ENCODE peak calls at places on chromosomes 1 and 21, in nine cellular contexts. One of them, this sample, is unnamed.
A peak's percentile ranks its signal among the peaks of the same experiment; 100 is the strongest.

GRCh38 chr1:59236949-59237545 is 59.8 kb upstream of the FGGY start:
- DNase-seq in glutamatergic neuron: no peak
- DNase-seq in RWPE1: no peak
- DNase-seq in neural progenitor cell: no peak
- DNase-seq in vagina: no peak
- DNase-seq in WTC11: no peak
- DNase-seq in MM.1S: no peak
- DNase-seq in fibroblast of the aortic adventitia: no peak
- DNase-seq in astrocyte of the spinal cord: no peak
- DNase-seq in this sample: no peak

GRCh38 chr1:75316230-75316629 is 182.0 kb downstream of the LHX8 start:
- DNase-seq in neural progenitor cell: no peak
- DNase-seq in glutamatergic neuron: no peak
- DNase-seq in MM.1S: no peak
- DNase-seq in vagina: no peak
- DNase-seq in RWPE1: no peak
- DNase-seq in WTC11: no peak
- DNase-seq in astrocyte of the spinal cord: no peak
- DNase-seq in fibroblast of the aortic adventitia: no peak
- DNase-seq in this sample: no peak

GRCh38 chr1:58932820-58933598 is 149.2 kb upstream of the JUN start:
- DNase-seq in astrocyte of the spinal cord: peak; percentile 74
- DNase-seq in WTC11: no peak
- DNase-seq in fibroblast of the aortic adventitia: peak; percentile 88
- DNase-seq in neural progenitor cell: no peak
- DNase-seq in RWPE1: peak; percentile 90
- DNase-seq in vagina: peak; percentile 87
- DNase-seq in glutamatergic neuron: no peak
- DNase-seq in MM.1S: no peak
- DNase-seq in this sample: no peak

GRCh38 chr1:234173968-234174367 is 199.3 kb upstream of the COA6 start:
- DNase-seq in WTC11: no peak
- DNase-seq in glutamatergic neuron: no peak
- DNase-seq in fibroblast of the aortic adventitia: no peak
- DNase-seq in neural progenitor cell: no peak
- DNase-seq in astrocyte of the spinal cord: no peak
- DNase-seq in MM.1S: no peak
- DNase-seq in RWPE1: no peak
- DNase-seq in vagina: no peak
- DNase-seq in this sample: no peak

GRCh38 chr1:201396859-201397464 is 2.2 kb downstream of the LAD1 start:
- DNase-seq in fibroblast of the aortic adventitia: no peak
- DNase-seq in WTC11: no peak
- DNase-seq in RWPE1: peak; percentile 93
- DNase-seq in MM.1S: no peak
- DNase-seq in neural progenitor cell: no peak
- DNase-seq in vagina: no peak
- DNase-seq in astrocyte of the spinal cord: no peak
- DNase-seq in glutamatergic neuron: no peak
- DNase-seq in this sample: no peak

GRCh38 chr1:46413596-46413985 is 19.5 kb downstream of the FAAH start:
- DNase-seq in glutamatergic neuron: peak; percentile 65
- DNase-seq in RWPE1: no peak
- DNase-seq in vagina: no peak
- DNase-seq in astrocyte of the spinal cord: no peak
- DNase-seq in neural progenitor cell: peak; percentile 40
- DNase-seq in WTC11: peak; percentile 71
- DNase-seq in MM.1S: no peak
- DNase-seq in fibroblast of the aortic adventitia: no peak
- DNase-seq in this sample: peak; percentile 50

GRCh38 chr1:1308756-1309524 is 543 bp downstream of the PUSL1 start:
- DNase-seq in neural progenitor cell: peak; percentile 42
- DNase-seq in WTC11: no peak
- DNase-seq in vagina: no peak
- DNase-seq in astrocyte of the spinal cord: no peak
- DNase-seq in MM.1S: peak; percentile 35
- DNase-seq in glutamatergic neuron: no peak
- DNase-seq in fibroblast of the aortic adventitia: no peak
- DNase-seq in RWPE1: no peak
- DNase-seq in this sample: peak; percentile 49

GRCh38 chr1:116861137-116861536 is 48.6 kb upstream of the PTGFRN start:
- DNase-seq in WTC11: no peak
- DNase-seq in fibroblast of the aortic adventitia: no peak
- DNase-seq in neural progenitor cell: no peak
- DNase-seq in vagina: no peak
- DNase-seq in RWPE1: no peak
- DNase-seq in glutamatergic neuron: no peak
- DNase-seq in astrocyte of the spinal cord: no peak
- DNase-seq in MM.1S: no peak
- DNase-seq in this sample: no peak

GRCh38 chr1:230342019-230342418 is 84.1 kb downstream of the PGBD5 start:
- DNase-seq in neural progenitor cell: no peak
- DNase-seq in WTC11: no peak
- DNase-seq in glutamatergic neuron: no peak
- DNase-seq in RWPE1: no peak
- DNase-seq in astrocyte of the spinal cord: no peak
- DNase-seq in MM.1S: no peak
- DNase-seq in fibroblast of the aortic adventitia: no peak
- DNase-seq in vagina: no peak
- DNase-seq in this sample: no peak

GRCh38 chr1:37038079-37038702 is 3.9 kb upstream of the GRIK3 start:
- DNase-seq in fibroblast of the aortic adventitia: no peak
- DNase-seq in WTC11: peak; percentile 38
- DNase-seq in glutamatergic neuron: peak; percentile 36
- DNase-seq in MM.1S: no peak
- DNase-seq in neural progenitor cell: peak; percentile 86
- DNase-seq in vagina: no peak
- DNase-seq in RWPE1: peak; percentile 27
- DNase-seq in astrocyte of the spinal cord: no peak
- DNase-seq in this sample: peak; percentile 75

GRCh38 chr1:41526956-41527561 is 42.6 kb upstream of the EDN2 start:
- DNase-seq in fibroblast of the aortic adventitia: no peak
- DNase-seq in vagina: no peak
- DNase-seq in RWPE1: no peak
- DNase-seq in MM.1S: no peak
- DNase-seq in glutamatergic neuron: no peak
- DNase-seq in WTC11: no peak
- DNase-seq in astrocyte of the spinal cord: no peak
- DNase-seq in neural progenitor cell: no peak
- DNase-seq in this sample: no peak

GRCh38 chr1:233025156-233025555 is 74.7 kb downstream of the NTPCR start:
- DNase-seq in RWPE1: peak; percentile 13
- DNase-seq in glutamatergic neuron: peak; percentile 60
- DNase-seq in WTC11: peak; percentile 71
- DNase-seq in MM.1S: no peak
- DNase-seq in vagina: no peak
- DNase-seq in astrocyte of the spinal cord: peak; percentile 23
- DNase-seq in fibroblast of the aortic adventitia: no peak
- DNase-seq in neural progenitor cell: peak; percentile 64
- DNase-seq in this sample: peak; percentile 52

GRCh38 chr1:116538527-116538926 is 32.3 kb downstream of the CD58 start:
- DNase-seq in RWPE1: peak; percentile 65
- DNase-seq in neural progenitor cell: no peak
- DNase-seq in fibroblast of the aortic adventitia: peak; percentile 21
- DNase-seq in MM.1S: no peak
- DNase-seq in glutamatergic neuron: no peak
- DNase-seq in astrocyte of the spinal cord: peak; percentile 35
- DNase-seq in vagina: no peak
- DNase-seq in WTC11: no peak
- DNase-seq in this sample: no peak

GRCh38 chr1:220732621-220733020 is 15.5 kb upstream of the MTARC2 start:
- DNase-seq in fibroblast of the aortic adventitia: no peak
- DNase-seq in MM.1S: no peak
- DNase-seq in glutamatergic neuron: no peak
- DNase-seq in astrocyte of the spinal cord: no peak
- DNase-seq in neural progenitor cell: no peak
- DNase-seq in vagina: no peak
- DNase-seq in WTC11: no peak
- DNase-seq in RWPE1: no peak
- DNase-seq in this sample: no peak

GRCh38 chr1:93988634-93989350 is 79.6 kb upstream of the GCLM start:
- DNase-seq in glutamatergic neuron: no peak
- DNase-seq in MM.1S: peak; percentile 21
- DNase-seq in RWPE1: peak; percentile 82
- DNase-seq in fibroblast of the aortic adventitia: peak; percentile 97
- DNase-seq in WTC11: no peak
- DNase-seq in astrocyte of the spinal cord: peak; percentile 87
- DNase-seq in neural progenitor cell: no peak
- DNase-seq in vagina: peak; percentile 44
- DNase-seq in this sample: no peak

GRCh38 chr1:113903496-113904291 is 905 bp downstream of the AP4B1 start:
- DNase-seq in vagina: no peak
- DNase-seq in WTC11: no peak
- DNase-seq in neural progenitor cell: no peak
- DNase-seq in fibroblast of the aortic adventitia: peak; percentile 24
- DNase-seq in RWPE1: no peak
- DNase-seq in astrocyte of the spinal cord: no peak
- DNase-seq in MM.1S: no peak
- DNase-seq in glutamatergic neuron: no peak
- DNase-seq in this sample: no peak

GRCh38 chr1:39646232-39647081 is 7.0 kb upstream of the HEYL start:
- DNase-seq in fibroblast of the aortic adventitia: peak; percentile 25
- DNase-seq in astrocyte of the spinal cord: peak; percentile 45
- DNase-seq in vagina: no peak
- DNase-seq in WTC11: peak; percentile 68
- DNase-seq in RWPE1: no peak
- DNase-seq in neural progenitor cell: peak; percentile 71
- DNase-seq in MM.1S: no peak
- DNase-seq in glutamatergic neuron: peak; percentile 73
- DNase-seq in this sample: peak; percentile 71

GRCh38 chr1:228083871-228084278 is 1.4 kb downstream of the ARF1 start:
- DNase-seq in fibroblast of the aortic adventitia: peak; percentile 39
- DNase-seq in glutamatergic neuron: no peak
- DNase-seq in MM.1S: peak; percentile 49
- DNase-seq in neural progenitor cell: peak; percentile 50
- DNase-seq in RWPE1: no peak
- DNase-seq in WTC11: no peak
- DNase-seq in vagina: no peak
- DNase-seq in astrocyte of the spinal cord: peak; percentile 8
- DNase-seq in this sample: no peak

GRCh38 chr1:81664341-81664740 is 136.4 kb upstream of the ADGRL2 start:
- DNase-seq in fibroblast of the aortic adventitia: peak; percentile 83
- DNase-seq in glutamatergic neuron: no peak
- DNase-seq in neural progenitor cell: no peak
- DNase-seq in WTC11: no peak
- DNase-seq in vagina: no peak
- DNase-seq in MM.1S: no peak
- DNase-seq in astrocyte of the spinal cord: peak; percentile 13
- DNase-seq in RWPE1: no peak
- DNase-seq in this sample: no peak

GRCh38 chr1:163875927-163876320 is 554.2 kb downstream of the NUF2 start:
- DNase-seq in RWPE1: no peak
- DNase-seq in vagina: no peak
- DNase-seq in astrocyte of the spinal cord: no peak
- DNase-seq in glutamatergic neuron: no peak
- DNase-seq in fibroblast of the aortic adventitia: peak; percentile 95
- DNase-seq in neural progenitor cell: no peak
- DNase-seq in WTC11: no peak
- DNase-seq in MM.1S: no peak
- DNase-seq in this sample: no peak

GRCh38 chr1:167795810-167796740 is 74.3 kb downstream of the MPZL1 start:
- DNase-seq in astrocyte of the spinal cord: peak; percentile 68
- DNase-seq in fibroblast of the aortic adventitia: peak; percentile 66
- DNase-seq in RWPE1: peak; percentile 54
- DNase-seq in glutamatergic neuron: no peak
- DNase-seq in WTC11: no peak
- DNase-seq in neural progenitor cell: no peak
- DNase-seq in MM.1S: no peak
- DNase-seq in vagina: no peak
- DNase-seq in this sample: no peak

GRCh38 chr21:21000576-21001175 is 2.5 kb downstream of the NCAM2 start:
- DNase-seq in RWPE1: no peak
- DNase-seq in glutamatergic neuron: no peak
- DNase-seq in vagina: no peak
- DNase-seq in astrocyte of the spinal cord: no peak
- DNase-seq in WTC11: no peak
- DNase-seq in neural progenitor cell: no peak
- DNase-seq in fibroblast of the aortic adventitia: no peak
- DNase-seq in MM.1S: no peak
- DNase-seq in this sample: no peak

GRCh38 chr1:216034506-216034905 is 388.7 kb downstream of the USH2A start:
- DNase-seq in vagina: no peak
- DNase-seq in astrocyte of the spinal cord: no peak
- DNase-seq in WTC11: peak; percentile 47
- DNase-seq in RWPE1: peak; percentile 28
- DNase-seq in MM.1S: no peak
- DNase-seq in glutamatergic neuron: peak; percentile 33
- DNase-seq in fibroblast of the aortic adventitia: no peak
- DNase-seq in neural progenitor cell: peak; percentile 69
- DNase-seq in this sample: peak; percentile 10
- TF ChIP-seq CTCF in vagina: no peak
- TF ChIP-seq CTCF in astrocyte of the spinal cord: no peak
- TF ChIP-seq CTCF in WTC11: no peak
- TF ChIP-seq CTCF in RWPE1: no peak
- TF ChIP-seq CTCF in MM.1S: peak; percentile 39
- TF ChIP-seq CTCF in glutamatergic neuron: peak; percentile 17
- TF ChIP-seq CTCF in fibroblast of the aortic adventitia: no peak
- TF ChIP-seq CTCF in neural progenitor cell: peak; percentile 76
- TF ChIP-seq CTCF in this sample: peak; percentile 46

GRCh38 chr1:166221316-166221715 is 54.5 kb upstream of the FAM78B start:
- DNase-seq in fibroblast of the aortic adventitia: no peak
- DNase-seq in WTC11: no peak
- DNase-seq in vagina: no peak
- DNase-seq in RWPE1: no peak
- DNase-seq in astrocyte of the spinal cord: no peak
- DNase-seq in MM.1S: no peak
- DNase-seq in neural progenitor cell: no peak
- DNase-seq in glutamatergic neuron: no peak
- DNase-seq in this sample: no peak
- TF ChIP-seq CTCF in fibroblast of the aortic adventitia: no peak
- TF ChIP-seq CTCF in WTC11: no peak
- TF ChIP-seq CTCF in vagina: no peak
- TF ChIP-seq CTCF in RWPE1: no peak
- TF ChIP-seq CTCF in astrocyte of the spinal cord: no peak
- TF ChIP-seq CTCF in MM.1S: no peak
- TF ChIP-seq CTCF in neural progenitor cell: no peak
- TF ChIP-seq CTCF in glutamatergic neuron: no peak
- TF ChIP-seq CTCF in this sample: no peak

GRCh38 chr1:157377216-157377821 is 175.0 kb downstream of the FCRL5 start:
- DNase-seq in RWPE1: no peak
- DNase-seq in astrocyte of the spinal cord: peak; percentile 22
- DNase-seq in neural progenitor cell: peak; percentile 72
- DNase-seq in fibroblast of the aortic adventitia: peak; percentile 37
- DNase-seq in WTC11: peak; percentile 75
- DNase-seq in vagina: no peak
- DNase-seq in MM.1S: peak; percentile 59
- DNase-seq in glutamatergic neuron: peak; percentile 56
- DNase-seq in this sample: peak; percentile 67
- TF ChIP-seq CTCF in RWPE1: peak; percentile 40
- TF ChIP-seq CTCF in astrocyte of the spinal cord: peak; percentile 68
- TF ChIP-seq CTCF in neural progenitor cell: peak; percentile 63
- TF ChIP-seq CTCF in fibroblast of the aortic adventitia: peak; percentile 64
- TF ChIP-seq CTCF in WTC11: peak; percentile 54
- TF ChIP-seq CTCF in vagina: no peak
- TF ChIP-seq CTCF in MM.1S: peak; percentile 90
- TF ChIP-seq CTCF in glutamatergic neuron: peak; percentile 53
- TF ChIP-seq CTCF in this sample: peak; percentile 53

DNA sequence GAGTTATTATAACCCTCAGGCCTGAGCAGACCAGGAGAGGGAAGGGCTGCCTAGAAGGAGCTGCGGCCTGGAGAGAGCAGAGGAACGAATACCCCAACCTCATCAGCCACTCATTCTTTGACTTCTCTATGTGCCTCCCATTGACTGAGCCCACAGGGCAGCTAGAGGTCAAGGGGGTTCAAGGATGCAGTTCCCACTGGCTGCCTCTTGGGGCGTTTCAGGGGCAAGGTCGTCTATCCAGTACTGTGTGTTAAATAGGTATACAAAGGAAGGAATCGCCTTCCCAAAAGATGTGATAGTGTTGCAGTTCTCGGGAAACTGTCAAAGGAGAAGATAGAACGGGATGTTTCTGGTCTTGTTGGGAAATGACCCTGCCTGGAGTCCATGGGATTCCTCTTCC is 250.6 kb downstream of the PRDM2 start:
- DNase-seq in vagina: no peak
- DNase-seq in fibroblast of the aortic adventitia: no peak
- DNase-seq in MM.1S: no peak
- DNase-seq in WTC11: peak; percentile 75
- DNase-seq in glutamatergic neuron: peak; percentile 37
- DNase-seq in astrocyte of the spinal cord: no peak
- DNase-seq in RWPE1: no peak
- DNase-seq in neural progenitor cell: peak; percentile 17
- DNase-seq in this sample: peak; percentile 28
- TF ChIP-seq CTCF in vagina: no peak
- TF ChIP-seq CTCF in fibroblast of the aortic adventitia: peak; percentile 17
- TF ChIP-seq CTCF in MM.1S: peak; percentile 21
- TF ChIP-seq CTCF in WTC11: peak; percentile 61
- TF ChIP-seq CTCF in glutamatergic neuron: peak; percentile 72
- TF ChIP-seq CTCF in astrocyte of the spinal cord: no peak
- TF ChIP-seq CTCF in RWPE1: no peak
- TF ChIP-seq CTCF in neural progenitor cell: peak; percentile 41
- TF ChIP-seq CTCF in this sample: peak; percentile 40

This sample was measured in nephron progenitor cell.